ENCODE peak calls at places on chromosomes 5 and 9, in six cellular contexts. One of them, this sample, is unnamed.

GRCh38 chr9:69771775-69772418 is 12.1 kb upstream of the PTAR1 start:
- DNase-seq in skeletal muscle cell: peak; percentile 83
- DNase-seq in HL-60: no peak
- DNase-seq in PC-3: peak; percentile 20
- DNase-seq in GM12865: no peak
- DNase-seq in heart left ventricle: no peak
- DNase-seq in this sample: no peak

GRCh38 chr5:178403351-178403750 is 170.7 kb upstream of the PHYKPL start:
- DNase-seq in skeletal muscle cell: no peak
- DNase-seq in HL-60: no peak
- DNase-seq in PC-3: no peak
- DNase-seq in GM12865: no peak
- DNase-seq in heart left ventricle: no peak
- DNase-seq in this sample: no peak

GRCh38 chr5:89299998-89300397 is 417.0 kb upstream of the MEF2C start:
- DNase-seq in skeletal muscle cell: no peak
- DNase-seq in HL-60: no peak
- DNase-seq in PC-3: peak; percentile 38
- DNase-seq in GM12865: no peak
- DNase-seq in heart left ventricle: no peak
- DNase-seq in this sample: no peak

GRCh38 chr9:35636135-35636876 is 14.4 kb downstream of the SIT1 start:
- DNase-seq in skeletal muscle cell: no peak
- DNase-seq in HL-60: no peak
- DNase-seq in PC-3: no peak
- DNase-seq in GM12865: no peak
- DNase-seq in heart left ventricle: no peak
- DNase-seq in this sample: no peak

GRCh38 chr9:81690251-81690851 is 1.0 kb upstream of the TLE1 start:
- DNase-seq in skeletal muscle cell: no peak
- DNase-seq in HL-60: no peak
- DNase-seq in PC-3: peak; percentile 89
- DNase-seq in GM12865: no peak
- DNase-seq in heart left ventricle: no peak
- DNase-seq in this sample: no peak

GRCh38 chr5:94908889-94909480 is 290.5 kb downstream of the SLF1 start:
- DNase-seq in skeletal muscle cell: no peak
- DNase-seq in HL-60: peak; percentile 1
- DNase-seq in PC-3: peak; percentile 69
- DNase-seq in GM12865: peak; percentile 46
- DNase-seq in heart left ventricle: no peak
- DNase-seq in this sample: peak; percentile 52

GRCh38 chr9:116792271-116792670 is 105.2 kb downstream of the TRIM32 start:
- DNase-seq in skeletal muscle cell: no peak
- DNase-seq in HL-60: no peak
- DNase-seq in PC-3: no peak
- DNase-seq in GM12865: no peak
- DNase-seq in heart left ventricle: no peak
- DNase-seq in this sample: no peak

GRCh38 chr9:16626577-16627130 is 243.8 kb downstream of the BNC2 start:
- DNase-seq in skeletal muscle cell: peak; percentile 61
- DNase-seq in HL-60: no peak
- DNase-seq in PC-3: peak; percentile 78
- DNase-seq in GM12865: peak; percentile 12
- DNase-seq in heart left ventricle: no peak
- DNase-seq in this sample: no peak

GRCh38 chr9:122777935-122778671 is 10.6 kb upstream of the OR5C1 start:
- DNase-seq in skeletal muscle cell: peak; percentile 12
- DNase-seq in HL-60: no peak
- DNase-seq in PC-3: peak; percentile 64
- DNase-seq in GM12865: no peak
- DNase-seq in heart left ventricle: no peak
- DNase-seq in this sample: no peak

GRCh38 chr5:72634444-72634843 is 127.2 kb upstream of the ZNF366 start:
- DNase-seq in skeletal muscle cell: no peak
- DNase-seq in HL-60: no peak
- DNase-seq in PC-3: no peak
- DNase-seq in GM12865: no peak
- DNase-seq in heart left ventricle: no peak
- DNase-seq in this sample: no peak

GRCh38 chr5:11013793-11014192 is 252.8 kb upstream of the DAP start:
- DNase-seq in skeletal muscle cell: no peak
- DNase-seq in HL-60: no peak
- DNase-seq in PC-3: no peak
- DNase-seq in GM12865: no peak
- DNase-seq in heart left ventricle: peak; percentile 25
- DNase-seq in this sample: no peak

GRCh38 chr9:95494416-95495371 is 22.1 kb downstream of the PTCH1 start:
- DNase-seq in skeletal muscle cell: peak; percentile 7
- DNase-seq in HL-60: no peak
- DNase-seq in PC-3: peak; percentile 74
- DNase-seq in GM12865: peak; percentile 87
- DNase-seq in heart left ventricle: no peak
- DNase-seq in this sample: peak; percentile 55

GRCh38 chr5:36215910-36216309 is 25.8 kb downstream of the NADK2 start:
- DNase-seq in skeletal muscle cell: no peak
- DNase-seq in HL-60: no peak
- DNase-seq in PC-3: no peak
- DNase-seq in GM12865: no peak
- DNase-seq in heart left ventricle: no peak
- DNase-seq in this sample: no peak

GRCh38 chr5:41083306-41083705 is 12.2 kb upstream of the MROH2B start:
- DNase-seq in skeletal muscle cell: no peak
- DNase-seq in HL-60: no peak
- DNase-seq in PC-3: peak; percentile 17
- DNase-seq in GM12865: no peak
- DNase-seq in heart left ventricle: no peak
- DNase-seq in this sample: no peak

GRCh38 chr9:21579209-21579608 is 97.1 kb upstream of the IFNE start:
- DNase-seq in skeletal muscle cell: no peak
- DNase-seq in HL-60: no peak
- DNase-seq in PC-3: no peak
- DNase-seq in GM12865: no peak
- DNase-seq in heart left ventricle: no peak
- DNase-seq in this sample: no peak

GRCh38 chr9:133609311-133610098 is at the start of gene FAM163B:
- DNase-seq in skeletal muscle cell: peak; percentile 5
- DNase-seq in HL-60: no peak
- DNase-seq in PC-3: no peak
- DNase-seq in GM12865: no peak
- DNase-seq in heart left ventricle: peak; percentile 47
- DNase-seq in this sample: peak; percentile 69

GRCh38 chr9:92729735-92730155 is 34.9 kb downstream of the BICD2 start:
- DNase-seq in skeletal muscle cell: no peak
- DNase-seq in HL-60: no peak
- DNase-seq in PC-3: no peak
- DNase-seq in GM12865: no peak
- DNase-seq in heart left ventricle: peak; percentile 2
- DNase-seq in this sample: peak; percentile 7

GRCh38 chr5:54442271-54442670 is 13.2 kb upstream of the HSPB3 start:
- DNase-seq in skeletal muscle cell: no peak
- DNase-seq in HL-60: no peak
- DNase-seq in PC-3: no peak
- DNase-seq in GM12865: no peak
- DNase-seq in heart left ventricle: no peak
- DNase-seq in this sample: no peak

GRCh38 chr9:135156525-135157510 is 69.3 kb downstream of the OLFM1 start:
- DNase-seq in skeletal muscle cell: no peak
- DNase-seq in HL-60: peak; percentile 6
- DNase-seq in PC-3: peak; percentile 6
- DNase-seq in GM12865: peak; percentile 34
- DNase-seq in heart left ventricle: peak; percentile 47
- DNase-seq in this sample: no peak

GRCh38 chr9:130491830-130492465 is 47.2 kb downstream of the ASS1 start:
- DNase-seq in skeletal muscle cell: no peak
- DNase-seq in HL-60: no peak
- DNase-seq in PC-3: no peak
- DNase-seq in GM12865: no peak
- DNase-seq in heart left ventricle: no peak
- DNase-seq in this sample: no peak

GRCh38 chr5:23274156-23274555 is 233.3 kb upstream of the PRDM9 start:
- DNase-seq in skeletal muscle cell: no peak
- DNase-seq in HL-60: no peak
- DNase-seq in PC-3: no peak
- DNase-seq in GM12865: no peak
- DNase-seq in heart left ventricle: no peak
- DNase-seq in this sample: no peak

GRCh38 chr9:128250839-128251558 is 24.8 kb downstream of the GOLGA2 start:
- DNase-seq in skeletal muscle cell: no peak
- DNase-seq in HL-60: no peak
- DNase-seq in PC-3: no peak
- DNase-seq in GM12865: no peak
- DNase-seq in heart left ventricle: no peak
- DNase-seq in this sample: no peak

GRCh38 chr9:128251701-128252100 is 24.1 kb downstream of the GOLGA2 start:
- DNase-seq in skeletal muscle cell: no peak
- DNase-seq in HL-60: no peak
- DNase-seq in PC-3: no peak
- DNase-seq in GM12865: no peak
- DNase-seq in heart left ventricle: no peak
- DNase-seq in this sample: no peak

GRCh38 chr9:128252317-128253139 is 23.3 kb downstream of the GOLGA2 start:
- DNase-seq in skeletal muscle cell: no peak
- DNase-seq in HL-60: no peak
- DNase-seq in PC-3: no peak
- DNase-seq in GM12865: no peak
- DNase-seq in heart left ventricle: no peak
- DNase-seq in this sample: no peak

GRCh38 chr9:128249558-128249913 is 26.3 kb downstream of the GOLGA2 start:
- DNase-seq in skeletal muscle cell: no peak
- DNase-seq in HL-60: no peak
- DNase-seq in PC-3: no peak
- DNase-seq in GM12865: no peak
- DNase-seq in heart left ventricle: no peak
- DNase-seq in this sample: no peak

GRCh38 chr9:128249914-128250838 is 25.6 kb downstream of the GOLGA2 start:
- DNase-seq in skeletal muscle cell: no peak
- DNase-seq in HL-60: peak; percentile 94
- DNase-seq in PC-3: peak; percentile 57
- DNase-seq in GM12865: peak; percentile 93
- DNase-seq in heart left ventricle: peak; percentile 69
- DNase-seq in this sample: peak; percentile 72
- H3K4me3 ChIP-seq in skeletal muscle cell: peak overlapping the region; percentile 41
- H3K4me3 ChIP-seq in HL-60: peak overlapping the region; percentile 14
- H3K4me3 ChIP-seq in PC-3: no peak overlapping the region
- H3K4me3 ChIP-seq in GM12865: no peak overlapping the region
- H3K4me3 ChIP-seq in heart left ventricle: no peak overlapping the region
- H3K4me3 ChIP-seq in this sample: no peak overlapping the region

DNA sequence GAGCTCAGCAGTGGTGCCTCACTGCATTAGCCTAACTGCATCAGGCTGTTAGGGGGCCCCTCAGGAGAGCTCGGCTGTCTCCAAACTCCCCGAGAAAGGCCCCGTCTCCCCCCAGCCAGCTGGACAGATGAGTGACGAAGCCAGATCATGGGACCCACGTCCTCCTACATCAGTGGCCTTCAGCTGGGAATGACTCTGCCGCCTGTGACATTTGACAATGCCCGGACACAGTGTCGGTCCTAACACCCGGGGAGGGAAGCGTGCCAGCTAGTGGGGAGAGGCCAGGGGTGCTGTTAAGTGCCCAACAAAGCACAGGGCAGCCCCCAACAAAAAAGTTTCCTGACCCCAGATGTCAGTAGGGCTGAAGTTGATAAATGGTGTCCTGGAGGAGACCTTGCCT is 375.2 kb upstream of the IRX2 start:
- DNase-seq in skeletal muscle cell: no peak
- DNase-seq in HL-60: no peak
- DNase-seq in PC-3: no peak
- DNase-seq in GM12865: no peak
- DNase-seq in heart left ventricle: no peak
- DNase-seq in this sample: no peak
- H3K4me3 ChIP-seq in skeletal muscle cell: no peak overlapping the region
- H3K4me3 ChIP-seq in HL-60: no peak overlapping the region
- H3K4me3 ChIP-seq in PC-3: no peak overlapping the region
- H3K4me3 ChIP-seq in GM12865: no peak overlapping the region
- H3K4me3 ChIP-seq in heart left ventricle: no peak overlapping the region
- H3K4me3 ChIP-seq in this sample: no peak overlapping the region

GRCh38 chr5:142861011-142861410 is 90.8 kb downstream of the ARHGAP26 start:
- DNase-seq in skeletal muscle cell: no peak
- DNase-seq in HL-60: no peak
- DNase-seq in PC-3: no peak
- DNase-seq in GM12865: no peak
- DNase-seq in heart left ventricle: no peak
- DNase-seq in this sample: no peak
- H3K4me3 ChIP-seq in skeletal muscle cell: no peak overlapping the region
- H3K4me3 ChIP-seq in HL-60: no peak overlapping the region
- H3K4me3 ChIP-seq in PC-3: no peak overlapping the region
- H3K4me3 ChIP-seq in GM12865: no peak overlapping the region
- H3K4me3 ChIP-seq in heart left ventricle: no peak overlapping the region
- H3K4me3 ChIP-seq in this sample: no peak overlapping the region

GRCh38 chr5:1278656-1279442 is 16.0 kb downstream of the TERT start:
- DNase-seq in skeletal muscle cell: no peak
- DNase-seq in HL-60: no peak
- DNase-seq in PC-3: no peak
- DNase-seq in GM12865: no peak
- DNase-seq in heart left ventricle: no peak
- DNase-seq in this sample: no peak
- H3K4me3 ChIP-seq in skeletal muscle cell: no peak overlapping the region
- H3K4me3 ChIP-seq in HL-60: no peak overlapping the region
- H3K4me3 ChIP-seq in PC-3: no peak overlapping the region
- H3K4me3 ChIP-seq in GM12865: no peak overlapping the region
- H3K4me3 ChIP-seq in heart left ventricle: no peak overlapping the region
- H3K4me3 ChIP-seq in this sample: no peak overlapping the region

DNA sequence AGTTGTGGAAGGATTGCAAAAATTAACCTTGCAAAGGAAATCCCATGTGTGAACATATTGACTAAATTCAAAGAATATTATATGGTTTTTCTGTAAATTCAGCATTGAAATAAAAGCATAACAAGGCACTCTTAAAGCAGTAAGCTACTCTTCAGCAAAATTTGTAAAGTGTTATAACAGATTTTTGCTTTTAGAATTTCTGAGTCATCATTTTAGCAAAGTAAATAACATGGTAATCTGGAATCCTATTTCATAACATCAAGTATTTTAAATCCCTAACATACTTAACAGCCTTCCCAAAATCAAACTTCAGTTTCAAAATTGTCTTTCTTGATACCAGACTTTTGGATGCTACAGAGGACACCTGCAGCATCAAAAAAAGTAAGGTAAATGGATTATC is 436.0 kb upstream of the CDH9 start:
- DNase-seq in skeletal muscle cell: no peak
- DNase-seq in HL-60: no peak
- DNase-seq in PC-3: no peak
- DNase-seq in GM12865: no peak
- DNase-seq in heart left ventricle: no peak
- DNase-seq in this sample: no peak
- H3K4me3 ChIP-seq in skeletal muscle cell: no peak overlapping the region
- H3K4me3 ChIP-seq in HL-60: no peak overlapping the region
- H3K4me3 ChIP-seq in PC-3: no peak overlapping the region
- H3K4me3 ChIP-seq in GM12865: peak overlapping the region; percentile 57
- H3K4me3 ChIP-seq in heart left ventricle: no peak overlapping the region
- H3K4me3 ChIP-seq in this sample: peak overlapping the region; percentile 52

GRCh38 chr9:110538169-110538568 is 41.4 kb downstream of the SVEP1 start:
- DNase-seq in skeletal muscle cell: peak; percentile 74
- DNase-seq in HL-60: no peak
- DNase-seq in PC-3: peak; percentile 18
- DNase-seq in GM12865: no peak
- DNase-seq in heart left ventricle: no peak
- DNase-seq in this sample: no peak
- H3K4me3 ChIP-seq in skeletal muscle cell: no peak overlapping the region
- H3K4me3 ChIP-seq in HL-60: no peak overlapping the region
- H3K4me3 ChIP-seq in PC-3: no peak overlapping the region
- H3K4me3 ChIP-seq in GM12865: no peak overlapping the region
- H3K4me3 ChIP-seq in heart left ventricle: no peak overlapping the region
- H3K4me3 ChIP-seq in this sample: no peak overlapping the region

This sample was measured in HAP-1.